ENCODE peak calls at places on chromosome 5, in seven cellular contexts. A, R, U, L, G, D and K are unnamed samples.
A peak's percentile ranks its signal among the peaks of the same experiment; 100 is the strongest.

GRCh38 chr5:148532962-148533670 is 121.2 kb downstream of the HTR4 start:
- DNase-seq in A (no peak), R (no peak), U (no peak), L (no peak), G (no peak), D (no peak), K (no peak)

GRCh38 chr5:135379052-135379654 is 19.9 kb downstream of the MACROH2A1 start:
- DNase-seq in A (no peak), R (no peak), U (peak; percentile 66), L (no peak), G (no peak), D (no peak), K (no peak)

GRCh38 chr5:150154618-150155134 is 969 bp downstream of the PDGFRB start:
- DNase-seq in A (no peak), R (no peak), U (peak; percentile 50), L (no peak), G (no peak), D (no peak), K (peak; percentile 41)

GRCh38 chr5:64074533-64074932 is 91.1 kb upstream of the RNF180 start:
- DNase-seq in A (no peak), R (peak; percentile 61), U (peak; percentile 54), L (peak; percentile 26), G (peak; percentile 60), D (peak; percentile 76), K (peak; percentile 81)

GRCh38 chr5:40736103-40736875 is 19.5 kb downstream of the TTC33 start:
- DNase-seq in A (peak; percentile 50), R (peak; percentile 57), U (peak; percentile 68), L (peak; percentile 56), G (peak; percentile 60), D (peak; percentile 95), K (peak; percentile 71)

GRCh38 chr5:74543162-74543995 is 97.1 kb downstream of the ENC1 start:
- DNase-seq in A (peak; percentile 82), R (peak; percentile 67), U (peak; percentile 92), L (no peak), G (no peak), D (peak; percentile 92), K (peak; percentile 84)

GRCh38 chr5:150078802-150079654 is 7.3 kb downstream of the CSF1R start:
- DNase-seq in A (no peak), R (no peak), U (peak; percentile 26), L (no peak), G (no peak), D (no peak), K (no peak)

GRCh38 chr5:167792538-167792937 is 498.9 kb upstream of the WWC1 start:
- DNase-seq in A (no peak), R (no peak), U (no peak), L (no peak), G (no peak), D (no peak), K (peak; percentile 18)

GRCh38 chr5:39194466-39195136 is 24.8 kb downstream of the FYB1 start:
- DNase-seq in A (no peak), R (peak; percentile 58), U (peak; percentile 96), L (no peak), G (no peak), D (peak; percentile 82), K (no peak)

GRCh38 chr5:101687630-101688029 is 608.5 kb downstream of the SLCO4C1 start:
- DNase-seq in A (no peak), R (no peak), U (peak; percentile 42), L (no peak), G (no peak), D (peak; percentile 37), K (no peak)

GRCh38 chr5:132180134-132180745 is 47.4 kb downstream of the P4HA2 start:
- DNase-seq in A (peak; percentile 47), R (peak; percentile 73), U (peak; percentile 87), L (peak; percentile 75), G (peak; percentile 55), D (peak; percentile 69), K (peak; percentile 81)

GRCh38 chr5:163756170-163756569 is 250.8 kb downstream of the MAT2B start:
- DNase-seq in A (no peak), R (no peak), U (no peak), L (no peak), G (no peak), D (no peak), K (no peak)

GRCh38 chr5:53261245-53261644 is 151.7 kb upstream of the MOCS2 start:
- DNase-seq in A (no peak), R (no peak), U (peak; percentile 12), L (no peak), G (no peak), D (no peak), K (no peak)

GRCh38 chr5:127320032-127320945 is 29.7 kb downstream of the MEGF10 start:
- DNase-seq in A (no peak), R (no peak), U (peak; percentile 47), L (peak; percentile 23), G (peak; percentile 94), D (no peak), K (peak; percentile 38)

GRCh38 chr5:87735918-87736317 is 323.2 kb upstream of the CCNH start:
- DNase-seq in A (no peak), R (no peak), U (no peak), L (no peak), G (no peak), D (no peak), K (no peak)

GRCh38 chr5:166370928-166371690 is 1920.3 kb upstream of the WWC1 start:
- DNase-seq in A (no peak), R (no peak), U (peak; percentile 3), L (no peak), G (peak; percentile 21), D (peak; percentile 18), K (no peak)

GRCh38 chr5:956941-957729 is 51.5 kb upstream of the NKD2 start:
- DNase-seq in A (no peak), R (peak; percentile 67), U (peak; percentile 84), L (no peak), G (peak; percentile 47), D (peak; percentile 77), K (peak; percentile 34)

GRCh38 chr5:956178-956761 is 52.3 kb upstream of the NKD2 start:
- DNase-seq in A (no peak), R (no peak), U (no peak), L (no peak), G (no peak), D (no peak), K (no peak)

GRCh38 chr5:958701-959571 is 49.7 kb upstream of the NKD2 start:
- DNase-seq in A (peak; percentile 13), R (no peak), U (peak; percentile 73), L (no peak), G (no peak), D (peak; percentile 87), K (no peak)

GRCh38 chr5:959581-960531 is 48.7 kb upstream of the NKD2 start:
- DNase-seq in A (no peak), R (no peak), U (no peak), L (no peak), G (no peak), D (no peak), K (no peak)

DNA sequence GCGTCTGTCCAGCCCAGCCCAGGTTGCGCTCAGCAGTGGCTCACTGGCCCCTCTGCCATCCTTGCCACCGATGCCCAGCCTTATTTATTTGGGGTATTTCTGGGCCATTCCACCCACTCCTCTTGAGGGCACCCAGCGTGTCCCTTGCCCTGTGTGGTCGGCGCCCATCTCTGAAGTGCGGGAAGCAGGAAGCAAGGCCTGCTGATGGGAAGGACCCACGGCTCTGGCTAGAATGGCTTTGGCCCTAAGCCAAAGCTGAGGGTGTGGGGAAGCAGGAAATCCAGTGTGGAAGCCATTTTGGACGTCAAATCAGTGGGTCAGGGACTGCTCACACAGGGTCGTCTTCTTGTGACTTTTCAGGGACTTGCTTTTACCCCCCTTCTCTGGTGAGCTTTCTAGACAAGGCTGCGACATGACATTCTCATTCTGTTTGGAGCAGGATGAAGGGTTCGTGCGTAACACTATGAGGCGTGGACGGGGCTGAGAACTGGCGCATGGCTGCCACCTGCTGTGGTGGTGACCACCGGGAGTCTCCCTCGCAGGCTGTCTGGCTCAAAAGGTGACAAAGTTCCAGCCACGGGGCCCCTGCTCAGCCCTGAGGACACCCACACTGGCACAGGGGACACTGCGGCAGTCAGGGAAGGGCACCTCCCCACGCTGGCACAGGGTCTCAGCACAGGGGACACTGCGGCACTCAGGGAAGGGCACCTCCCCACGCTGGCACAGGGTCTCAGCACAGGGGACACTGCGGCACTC is 50.7 kb upstream of the NKD2 start:
- DNase-seq in A (no peak), R (no peak), U (peak; percentile 28), L (no peak), G (no peak), D (peak; percentile 15), K (no peak)
- TF ChIP-seq EZH2phosphoT487 in A (no peak), R (no peak), U (no peak), L (no peak), G (no peak), D (no peak), K (no peak)

DNA sequence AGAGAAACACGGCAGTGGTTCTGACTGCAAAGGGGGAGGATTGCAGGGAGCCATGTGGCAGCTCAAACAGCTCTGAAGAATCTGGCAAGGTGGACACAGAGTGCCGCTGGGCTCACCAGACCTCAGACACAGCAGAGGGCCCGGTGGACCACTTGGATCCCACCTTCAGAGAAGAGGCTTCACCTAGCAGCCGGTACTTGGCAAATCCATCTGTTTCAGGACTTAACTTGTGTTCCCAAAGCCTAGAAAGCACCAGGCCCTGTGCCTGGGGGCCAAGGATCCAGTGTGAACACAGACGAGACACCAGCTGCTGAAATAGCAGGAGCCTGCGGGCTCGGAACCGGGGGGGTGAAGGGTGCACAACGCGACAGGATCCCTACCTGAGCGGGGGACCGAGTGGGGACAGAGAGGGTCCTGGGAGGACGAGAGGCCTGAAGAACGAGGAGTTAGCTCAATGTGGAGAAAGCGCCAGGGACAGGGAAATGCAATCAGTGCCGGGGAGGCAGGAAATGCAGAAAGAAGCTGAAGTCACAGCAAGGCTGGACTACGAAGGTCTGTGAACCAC is 44.6 kb downstream of the BTNL9 start:
- DNase-seq in A (no peak), R (no peak), U (no peak), L (no peak), G (no peak), D (no peak), K (peak; percentile 36)
- H3K4me3 ChIP-seq in A (no peak overlapping the region), R (no peak overlapping the region), U (no peak overlapping the region), L (no peak overlapping the region), G (no peak overlapping the region), D (no peak overlapping the region), K (peak overlapping the region; percentile 49)

GRCh38 chr5:95953026-95953425 is 8.6 kb downstream of the ELL2 start:
- DNase-seq in A (no peak), R (no peak), U (peak; percentile 45), L (no peak), G (no peak), D (no peak), K (no peak)
- H3K9me2 ChIP-seq in A (no peaks in the 10 kb centered on the region), R (no peaks in the 10 kb centered on the region), U (no peaks in the 10 kb centered on the region), L (no peaks in the 10 kb centered on the region), G (no peaks in the 10 kb centered on the region), D (no peaks in the 10 kb centered on the region), K (no peaks in the 10 kb centered on the region)

DNA sequence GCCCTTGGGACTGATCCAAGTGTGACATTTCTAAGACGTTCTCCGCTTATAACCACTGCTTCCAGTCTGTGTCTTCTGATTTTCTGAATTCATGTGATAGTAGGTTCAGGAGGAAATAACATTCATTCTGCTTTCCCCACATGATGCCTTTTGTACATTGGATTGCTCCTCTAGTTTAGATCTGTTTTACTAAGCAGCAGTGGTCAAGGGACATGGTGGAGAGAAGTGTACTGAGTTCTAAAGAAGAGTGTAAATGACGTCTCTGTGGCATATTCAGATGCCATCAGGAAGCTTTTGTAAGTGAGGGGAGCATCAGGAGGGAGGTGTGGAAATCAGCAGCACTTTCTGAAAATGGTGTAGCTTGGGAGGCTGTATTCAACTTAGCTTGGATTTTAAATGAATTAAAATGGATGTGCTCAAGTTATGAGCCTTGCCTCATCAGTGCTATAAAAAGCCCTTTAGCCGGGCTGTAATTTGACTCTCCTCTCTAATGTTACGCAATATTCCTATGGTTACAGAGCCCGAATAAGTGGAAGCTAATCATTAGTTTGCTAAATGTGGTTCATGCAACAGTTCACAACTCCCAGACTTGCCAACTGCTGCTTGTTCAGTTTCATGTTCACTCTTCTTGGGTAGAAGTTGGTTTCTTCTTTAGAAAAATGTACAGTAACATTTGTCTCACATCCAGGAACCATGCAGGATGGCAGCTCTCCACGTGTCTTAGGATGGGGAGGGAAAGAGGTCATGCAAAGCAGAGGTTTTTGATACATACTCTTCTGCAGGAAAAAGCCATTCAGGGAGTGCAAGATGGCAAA is 281.3 kb downstream of the ARHGAP26 start:
- DNase-seq in A (no peak), R (peak; percentile 65), U (peak; percentile 92), L (no peak), G (no peak), D (peak; percentile 69), K (peak; percentile 59)
- TF ChIP-seq EZH2phosphoT487 in A (no peak), R (no peak), U (no peak), L (no peak), G (no peak), D (no peak), K (no peak)